ENCODE peak calls at places on chromosomes 3 and 15, in ten cellular contexts. D is PC-3; C is right atrium auricular region; H is BE2C; N is breast epithelium; L is Panc1; Q is colonic mucosa; B is CD8-positive, alpha-beta T cell; M is IMR-90; Z is psoas muscle. U is an unnamed sample.

GRCh38 chr3:109050591-109051167 is 67.3 kb downstream of the MORC1 start:
- DNase-seq in D (peak; percentile 59), C (no peak), H (peak; percentile 22), N (no peak), L (no peak), Q (peak; percentile 23), B (no peak), M (peak; percentile 19), Z (no peak), U (peak; percentile 10)

GRCh38 chr3:98594630-98594961 is 1.2 kb upstream of the CPOX start:
- DNase-seq in D (no peak), C (no peak), H (no peak), N (no peak), L (no peak), Q (no peak), B (no peak), M (no peak), Z (no peak), U (no peak)

GRCh38 chr3:160154033-160154432 is 71.2 kb upstream of the C3orf80 start:
- DNase-seq in D (peak; percentile 58), C (no peak), H (no peak), N (no peak), L (no peak), Q (no peak), B (no peak), M (peak; percentile 59), Z (no peak), U (no peak)

GRCh38 chr3:105747056-105747455 is 121.8 kb downstream of the CBLB start:
- DNase-seq in D (peak; percentile 32), C (no peak), H (no peak), N (no peak), L (no peak), Q (no peak), B (no peak), M (peak; percentile 44), Z (no peak), U (peak; percentile 62)

GRCh38 chr15:76575177-76576078 is 238.9 kb downstream of the ISL2 start:
- DNase-seq in D (no peak), C (no peak), H (no peak), N (no peak), L (no peak), Q (no peak), B (no peak), M (no peak), Z (no peak), U (no peak)

GRCh38 chr3:123148772-123149171 is 53.0 kb upstream of the SEC22A start:
- DNase-seq in D (peak; percentile 14), C (no peak), H (no peak), N (no peak), L (no peak), Q (no peak), B (no peak), M (no peak), Z (no peak), U (no peak)

GRCh38 chr15:38528279-38528678 is 36.3 kb downstream of the RASGRP1 start:
- DNase-seq in D (peak; percentile 45), C (no peak), H (no peak), N (no peak), L (no peak), Q (no peak), B (no peak), M (peak; percentile 72), Z (no peak), U (peak; percentile 18)

GRCh38 chr3:40615110-40615915 is 90.6 kb downstream of the ZNF621 start:
- DNase-seq in D (no peak), C (no peak), H (peak; percentile 8), N (no peak), L (no peak), Q (no peak), B (no peak), M (no peak), Z (no peak), U (no peak)

GRCh38 chr3:160205606-160206005 is 19.6 kb upstream of the C3orf80 start:
- DNase-seq in D (no peak), C (no peak), H (no peak), N (no peak), L (no peak), Q (no peak), B (no peak), M (no peak), Z (no peak), U (no peak)

GRCh38 chr3:63899997-63900396 is 12.2 kb downstream of the SCAANT1 start:
- DNase-seq in D (no peak), C (no peak), H (no peak), N (no peak), L (no peak), Q (no peak), B (no peak), M (no peak), Z (no peak), U (no peak)

GRCh38 chr3:157129782-157130137 is 30.2 kb downstream of the CCNL1 start:
- DNase-seq in D (peak; percentile 63), C (no peak), H (no peak), N (no peak), L (no peak), Q (peak; percentile 66), B (peak; percentile 59), M (no peak), Z (no peak), U (no peak)

GRCh38 chr3:88267847-88268246 is 118.1 kb downstream of the C3orf38 start:
- DNase-seq in D (no peak), C (no peak), H (no peak), N (no peak), L (no peak), Q (no peak), B (no peak), M (no peak), Z (no peak), U (no peak)

GRCh38 chr3:30273304-30274072 is 332.9 kb upstream of the TGFBR2 start:
- DNase-seq in D (no peak), C (no peak), H (peak; percentile 18), N (no peak), L (no peak), Q (no peak), B (no peak), M (peak; percentile 44), Z (no peak), U (no peak)

DNA sequence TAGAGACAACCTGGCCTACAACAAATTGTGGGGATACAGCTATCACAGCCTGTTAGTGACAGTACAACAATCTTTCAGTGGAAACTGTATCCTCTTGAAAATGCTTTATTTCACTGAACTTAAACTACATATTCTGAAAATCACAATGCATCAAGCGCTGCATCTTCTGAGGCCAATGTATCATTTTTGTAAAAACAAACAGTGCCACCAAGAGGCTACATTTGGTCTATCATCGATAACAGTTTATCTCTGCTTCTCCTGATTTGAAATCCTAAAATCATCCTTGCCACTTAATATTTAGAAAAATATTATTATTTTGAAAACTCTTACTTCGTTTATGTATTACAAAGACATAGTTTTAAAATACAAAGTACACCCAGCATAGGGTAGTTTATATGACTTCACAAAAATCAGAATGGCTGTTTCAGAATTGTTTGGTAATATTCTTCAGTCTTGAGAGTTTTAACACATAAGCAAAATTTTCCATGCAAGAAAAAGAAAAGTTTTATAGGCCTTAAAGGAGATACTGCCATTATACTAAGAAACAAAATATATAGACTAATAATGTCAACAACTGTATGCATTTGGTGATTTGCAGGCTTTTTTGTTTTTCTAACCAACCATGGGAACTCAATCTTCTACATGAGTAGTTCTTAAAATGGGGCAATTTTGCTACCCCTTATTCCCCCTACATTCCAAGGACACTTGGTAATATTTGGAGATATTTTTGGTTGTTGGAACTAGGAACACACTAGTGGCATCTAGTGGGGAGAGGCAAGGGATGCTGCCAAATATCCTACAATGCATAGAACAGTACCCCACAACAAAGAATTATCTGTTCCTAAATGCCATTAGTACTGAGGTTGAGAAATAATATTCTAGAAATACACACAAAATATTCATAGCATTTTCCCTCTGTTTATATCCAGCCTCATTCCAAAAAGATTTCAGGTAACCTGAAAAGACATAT is 42.3 kb downstream of the WDR72 start:
- DNase-seq in D (peak; percentile 21), C (no peak), H (no peak), N (no peak), L (no peak), Q (no peak), B (no peak), M (no peak), Z (no peak), U (peak; percentile 22)
- TF ChIP-seq CTCF in D (peak; percentile 45), C (no peak), H (peak; percentile 53), N (no peak), L (peak; percentile 32), Q (no peak), B (no peak), M (no peak), Z (peak; percentile 34), U (peak; percentile 27)

DNA sequence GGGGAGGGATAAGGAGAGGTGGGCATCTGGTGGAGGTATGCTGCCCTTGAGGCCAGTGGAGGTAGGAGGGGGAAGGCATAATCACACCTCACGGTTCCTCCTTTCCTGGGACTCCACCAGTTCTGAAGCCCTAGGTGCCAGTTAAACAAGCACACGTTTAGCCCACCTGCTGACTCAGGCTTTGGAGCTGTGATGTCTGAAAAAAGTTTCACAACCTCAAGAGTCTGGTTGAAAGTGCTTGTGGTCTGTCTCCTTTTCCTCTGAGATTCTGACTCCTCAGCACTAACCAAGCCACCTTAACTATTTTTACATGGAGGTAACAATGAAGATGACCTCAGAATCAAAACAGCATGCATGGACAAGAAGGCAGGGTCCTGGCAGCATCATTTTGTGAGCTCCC is 23.0 kb downstream of the HPS3 start:
- DNase-seq in D (no peak), C (no peak), H (no peak), N (no peak), L (no peak), Q (no peak), B (no peak), M (peak; percentile 69), Z (no peak), U (peak; percentile 84)
- H3K36me3 ChIP-seq in D (peaks cover 12% of the 10 kb centered on the region), C (peaks cover 11% of the 10 kb centered on the region), H (peaks cover 5% of the 10 kb centered on the region), N (no peaks in the 10 kb centered on the region), L (peaks cover 46% of the 10 kb centered on the region), Q (no peaks in the 10 kb centered on the region), B (peaks cover 13% of the 10 kb centered on the region), M (peaks cover 18% of the 10 kb centered on the region), Z (no peaks in the 10 kb centered on the region), U (peaks cover 2% of the 10 kb centered on the region)

DNA sequence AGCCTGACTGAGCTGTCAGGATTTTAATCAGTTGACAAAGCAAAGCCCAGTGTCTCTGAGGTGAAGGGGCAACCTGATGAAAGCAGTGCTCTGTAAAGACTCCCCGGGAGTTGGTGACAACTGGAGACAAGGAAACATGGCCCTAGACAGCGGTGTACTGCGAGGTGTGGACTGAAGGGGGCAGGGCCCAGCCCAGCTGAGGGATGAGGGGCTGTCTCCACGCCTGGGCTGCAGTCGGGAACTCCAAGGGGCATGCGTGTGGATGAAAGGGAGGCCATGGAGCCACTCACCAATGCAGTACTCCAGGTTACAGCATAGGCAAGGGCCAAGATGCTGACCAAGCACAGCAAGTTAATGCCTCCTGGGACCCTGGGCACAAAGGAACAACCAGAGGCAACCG is 45.1 kb downstream of the SCAP start:
- DNase-seq in D (no peak), C (no peak), H (no peak), N (no peak), L (no peak), Q (no peak), B (no peak), M (no peak), Z (no peak), U (no peak)
- TF ChIP-seq CTCF in D (no peak), C (no peak), H (no peak), N (no peak), L (no peak), Q (no peak), B (no peak), M (no peak), Z (no peak), U (no peak)

DNA sequence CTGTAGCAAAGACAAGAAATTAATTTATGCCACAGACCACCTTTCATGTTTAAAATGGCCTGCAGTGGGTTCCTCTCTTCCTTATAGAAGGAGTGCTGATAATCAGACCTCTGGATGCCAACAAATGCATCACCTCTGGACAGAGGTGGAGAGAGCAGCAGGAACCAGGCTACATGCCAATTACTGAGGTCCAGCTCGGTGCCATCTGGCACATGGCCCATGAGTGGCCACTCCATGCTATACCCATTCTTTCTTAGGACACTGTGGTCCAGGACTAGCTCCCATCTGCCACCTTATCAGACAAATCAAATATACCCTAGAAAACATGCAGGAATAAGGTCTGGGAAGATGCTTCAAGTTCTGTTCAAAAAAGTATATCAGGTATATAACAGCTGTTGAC is 60.7 kb downstream of the TBC1D2B start:
- DNase-seq in D (no peak), C (no peak), H (no peak), N (no peak), L (no peak), Q (no peak), B (no peak), M (no peak), Z (no peak), U (no peak)
- H3K36me3 ChIP-seq in D (peaks cover 3% of the 10 kb centered on the region), C (peaks cover 52% of the 10 kb centered on the region), H (peaks cover 22% of the 10 kb centered on the region), N (no peaks in the 10 kb centered on the region), L (peaks cover 5% of the 10 kb centered on the region), Q (peaks cover 6% of the 10 kb centered on the region), B (peaks cover 26% of the 10 kb centered on the region), M (peaks cover 45% of the 10 kb centered on the region), Z (no peaks in the 10 kb centered on the region), U (peaks cover 12% of the 10 kb centered on the region)

U was measured in bronchial epithelial cell.